ENCODE peak calls at places on chromosomes 13 and 19, in six cellular contexts. H is T-helper 9 cell; U is NCI-H1105 treated with DMSO at 0.1 percent for 48 hours; P is CD8-positive, alpha-beta T cell; E is DMS79; I is GM04504. V is an unnamed sample.

GRCh38 chr13:35016362-35017148 is 74.5 kb downstream of the NBEA start:
- DNase-seq in H (no peak), U (no peak), P (no peak), E (no peak), I (no peak), V (no peak)

GRCh38 chr19:19554074-19555023 is 16.3 kb downstream of the CILP2 start:
- DNase-seq in H (peak), U (peak), P (peak), E (no peak), I (no peak), V (peak)

GRCh38 chr19:46904114-46905060 is 43.6 kb downstream of the ARHGAP35 start:
- DNase-seq in H (no peak), U (no peak), P (no peak), E (no peak), I (peak), V (no peak)

GRCh38 chr19:18263324-18264215 is 10.7 kb downstream of the IQCN start:
- DNase-seq in H (no peak), U (no peak), P (no peak), E (no peak), I (no peak), V (no peak)

GRCh38 chr13:36530050-36530789 is 97.9 kb downstream of the CCNA1 start:
- DNase-seq in H (no peak), U (no peak), P (no peak), E (peak), I (no peak), V (no peak)

GRCh38 chr19:40443131-40443929 is 805 bp downstream of the SERTAD3 start:
- DNase-seq in H (peak), U (peak), P (peak), E (peak), I (peak), V (peak)

GRCh38 chr13:29918845-29919244 is 68.4 kb upstream of the UBL3 start:
- DNase-seq in H (no peak), U (no peak), P (no peak), E (no peak), I (peak), V (no peak)

GRCh38 chr19:35935911-35936737 is at the start of gene LRFN3:
- DNase-seq in H (peak), U (peak), P (peak), E (peak), I (no peak), V (peak)

GRCh38 chr19:38291855-38292254 is 12.2 kb upstream of the C19orf33 start:
- DNase-seq in H (no peak), U (no peak), P (no peak), E (no peak), I (no peak), V (no peak)

GRCh38 chr13:27958928-27959539 is 10.1 kb downstream of the CDX2 start:
- DNase-seq in H (no peak), U (no peak), P (no peak), E (no peak), I (no peak), V (no peak)

GRCh38 chr19:10669246-10669645 is 15.1 kb downstream of the ILF3 start:
- DNase-seq in H (no peak), U (no peak), P (no peak), E (no peak), I (no peak), V (no peak)

GRCh38 chr13:42266464-42266863 is 5.5 kb upstream of the AKAP11 start:
- DNase-seq in H (no peak), U (no peak), P (no peak), E (no peak), I (peak), V (no peak)

GRCh38 chr19:6947745-6948144 is 60.4 kb downstream of the ADGRE1 start:
- DNase-seq in H (no peak), U (no peak), P (no peak), E (no peak), I (no peak), V (no peak)

GRCh38 chr13:107680115-107680514 is 535.2 kb downstream of the LIG4 start:
- DNase-seq in H (no peak), U (peak), P (no peak), E (no peak), I (no peak), V (no peak)

GRCh38 chr19:38691938-38692457 is 44.5 kb downstream of the ACTN4 start:
- DNase-seq in H (no peak), U (no peak), P (no peak), E (no peak), I (peak), V (no peak)

GRCh38 chr13:41547253-41548000 is 90.1 kb downstream of the RGCC start:
- DNase-seq in H (no peak), U (no peak), P (no peak), E (no peak), I (no peak), V (no peak)

GRCh38 chr13:36758345-36758744 is 60.7 kb upstream of the RFXAP start:
- DNase-seq in H (no peak), U (peak), P (no peak), E (peak), I (no peak), V (no peak)

GRCh38 chr13:21232599-21232998 is 56.1 kb downstream of the MRPL57 start:
- DNase-seq in H (no peak), U (no peak), P (no peak), E (no peak), I (no peak), V (no peak)

GRCh38 chr19:14544047-14544446 is 14.7 kb downstream of the TECR start:
- DNase-seq in H (no peak), U (no peak), P (no peak), E (no peak), I (no peak), V (no peak)

GRCh38 chr19:2625434-2625833 is 77.1 kb downstream of the GNG7 start:
- DNase-seq in H (no peak), U (no peak), P (no peak), E (no peak), I (no peak), V (no peak)

GRCh38 chr13:107743523-107743922 is 471.8 kb downstream of the LIG4 start:
- DNase-seq in H (no peak), U (no peak), P (no peak), E (no peak), I (no peak), V (no peak)

GRCh38 chr13:20399515-20399914 is 126.1 kb downstream of the CRYL1 start:
- DNase-seq in H (no peak), U (no peak), P (no peak), E (no peak), I (no peak), V (no peak)

GRCh38 chr13:29021311-29021710 is 201.2 kb downstream of the MTUS2 start:
- DNase-seq in H (no peak), U (no peak), P (no peak), E (no peak), I (no peak), V (no peak)